ENCODE peak calls at places on chromosomes 16 and 17, in four cellular contexts. A is HFFc6; Y is endothelial cell; J is stimulated activated CD8-positive, alpha-beta memory T cell treated with anti-CD3 and anti-CD28 coated beads, Interleukin-15, amount 100 ng/mL, for 4 hours. W is an unnamed sample.

GRCh38 chr16:89823087-89823823 is 5.0 kb upstream of the SPIRE2 start:
- DNase-seq in J (no peak), Y (no peak), A (no peak), W (no peak)

GRCh38 chr17:57757735-57758134 is 12.6 kb upstream of the CCDC182 start:
- DNase-seq in J (no peak), Y (no peak), A (no peak), W (no peak)

GRCh38 chr16:85205747-85206471 is 93.6 kb upstream of the CIBAR2 start:
- DNase-seq in Y (no peak), A (no peak), J (no peak), W (peak)

GRCh38 chr16:984106-984505 is 2.5 kb downstream of the SOX8 start:
- DNase-seq in A (no peak), Y (no peak), J (no peak), W (no peak)

GRCh38 chr17:75033346-75034235 is 13.2 kb downstream of the ATP5PD start:
- DNase-seq in Y (peak), J (peak), A (peak), W (peak)

GRCh38 chr16:12206749-12207142 is 230.2 kb downstream of the SNX29 start:
- DNase-seq in Y (no peak), A (no peak), J (no peak), W (no peak)

GRCh38 chr16:64469351-64469750 is 652.5 kb downstream of the CDH11 start:
- DNase-seq in Y (no peak), A (no peak), J (no peak), W (no peak)

GRCh38 chr17:41697122-41697962 is 8.7 kb downstream of the EIF1 start:
- DNase-seq in J (no peak), A (no peak), Y (no peak), W (no peak)

GRCh38 chr16:57588821-57589220 is 39.6 kb upstream of the ADGRG1 start:
- DNase-seq in J (no peak), A (no peak), Y (no peak), W (no peak)

GRCh38 chr17:57629470-57629869 is 115.6 kb downstream of the CCDC182 start:
- DNase-seq in J (no peak), A (peak), Y (no peak), W (no peak)

GRCh38 chr16:21701271-21701670 is 37.5 kb downstream of the OTOA start:
- DNase-seq in A (no peak), J (no peak), Y (no peak), W (no peak)

GRCh38 chr17:55067697-55068439 is 99.3 kb downstream of the STXBP4 start:
- DNase-seq in J (no peak), Y (no peak), A (no peak), W (peak)